ENCODE peak calls at places on chromosomes 5 and 9, in nine cellular contexts. F is left ventricle myocardium inferior; E is lower leg skin; O is Daoy; C is adrenal gland; N is omental fat pad; H is activated effector memory CD4-positive, alpha-beta T cell treated with anti-CD3 and anti-CD28 coated beads, Interleukin-2, amount 50 U/mL, for 16 hours; M is NCI-H748 treated with DMSO at 0.1 percent for 48 hours; L is mesenteric fat pad. Y is an unnamed sample.
A peak's percentile ranks its signal among the peaks of the same experiment; 100 is the strongest.

GRCh38 chr9:104826911-104827310 is 63.0 kb downstream of the NIPSNAP3B start:
- DNase-seq in E (no peak), C (no peak), H (no peak), N (no peak), L (no peak), F (no peak), M (no peak), O (no peak), Y (no peak)

GRCh38 chr5:150120617-150121447 is 34.5 kb upstream of the CSF1R start:
- DNase-seq in M (no peak), C (no peak), E (peak; percentile 79), N (no peak), F (no peak), H (no peak), L (peak; percentile 78), O (no peak), Y (no peak)

GRCh38 chr9:136535070-136535469 is 10.8 kb downstream of the NOTCH1 start:
- DNase-seq in L (no peak), O (no peak), N (no peak), F (no peak), C (no peak), E (no peak), M (no peak), H (no peak), Y (no peak)

GRCh38 chr5:136332213-136332612 is 33.1 kb downstream of the TRPC7 start:
- DNase-seq in E (no peak), F (no peak), O (no peak), L (no peak), M (no peak), H (no peak), N (no peak), C (no peak), Y (no peak)

GRCh38 chr5:104062495-104063377 is 500.1 kb upstream of the NUDT12 start:
- DNase-seq in N (no peak), L (no peak), O (no peak), E (no peak), M (no peak), H (no peak), F (no peak), C (no peak), Y (no peak)

GRCh38 chr9:69857131-69857530 is 36.5 kb downstream of the CFAP95 start:
- DNase-seq in O (peak; percentile 34), H (no peak), M (no peak), E (no peak), C (no peak), L (no peak), F (no peak), N (no peak), Y (no peak)

GRCh38 chr5:28281381-28281780 is 1243.0 kb upstream of the CDH9 start:
- DNase-seq in H (no peak), C (no peak), N (no peak), L (no peak), E (no peak), F (no peak), M (no peak), O (no peak), Y (no peak)

GRCh38 chr9:133355881-133356357 is 368 bp downstream of the SURF1 start:
- DNase-seq in N (no peak), C (no peak), M (no peak), E (no peak), F (no peak), L (no peak), O (peak; percentile 35), H (no peak), Y (no peak)

GRCh38 chr9:2066312-2067273 is 51.4 kb downstream of the SMARCA2 start:
- DNase-seq in L (no peak), M (no peak), O (no peak), C (no peak), N (no peak), F (no peak), E (no peak), H (no peak), Y (no peak)

GRCh38 chr5:97929383-97929782 is 746.3 kb upstream of the RIOK2 start:
- DNase-seq in N (no peak), O (no peak), E (no peak), M (no peak), F (no peak), L (no peak), H (no peak), C (no peak), Y (no peak)

GRCh38 chr5:139711852-139712171 is 63.7 kb downstream of the CXXC5 start:
- DNase-seq in M (no peak), O (peak; percentile 15), C (no peak), H (no peak), F (no peak), L (no peak), E (no peak), N (no peak), Y (no peak)

GRCh38 chr5:54480296-54480695 is 24.8 kb downstream of the HSPB3 start:
- DNase-seq in E (no peak), F (no peak), N (no peak), L (no peak), M (no peak), H (no peak), C (no peak), O (peak; percentile 14), Y (no peak)

GRCh38 chr9:37465249-37466036 is at the start of gene ZBTB5:
- DNase-seq in L (peak; percentile 100), F (peak; percentile 99), E (peak; percentile 100), M (peak; percentile 99), C (peak; percentile 100), H (peak; percentile 100), N (peak; percentile 97), O (peak; percentile 100), Y (peak; percentile 99)

GRCh38 chr9:85244856-85245255 is 496.9 kb downstream of the AGTPBP1 start:
- DNase-seq in F (no peak), L (no peak), O (no peak), M (no peak), C (no peak), H (no peak), N (no peak), E (no peak), Y (no peak)

GRCh38 chr5:180809403-180810209 is 7.0 kb upstream of the MGAT1 start:
- DNase-seq in F (peak; percentile 91), H (peak; percentile 94), O (peak; percentile 93), M (peak; percentile 77), L (peak; percentile 94), E (peak; percentile 97), C (peak; percentile 93), N (peak; percentile 63), Y (peak; percentile 65)

GRCh38 chr5:141192110-141192725 is at the start of gene PCDHB10:
- DNase-seq in L (no peak), H (peak; percentile 72), M (peak; percentile 89), E (no peak), N (no peak), F (no peak), O (peak; percentile 65), C (no peak), Y (no peak)

GRCh38 chr9:109477269-109478203 is 20.6 kb downstream of the PTPN3 start:
- DNase-seq in C (no peak), E (no peak), L (no peak), F (no peak), O (no peak), M (no peak), N (no peak), H (no peak), Y (no peak)